ENCODE peak calls at places on chromosomes 3 and 15, in nine cellular contexts. Z, M, T, Q, L, R, P, V and O are unnamed samples. For H3K27me3, the result is how much of the 10 kb centered on the place peaks cover.

GRCh38 chr3:42608586-42608985 is 8.1 kb downstream of the NKTR start:
- DNase-seq in Z (no peak), M (no peak), T (no peak), Q (no peak), L (no peak), R (peak), P (no peak), V (no peak), O (no peak)

GRCh38 chr3:20680990-20681628 is 495.1 kb upstream of the SGO1 start:
- DNase-seq in Z (no peak), M (no peak), T (no peak), Q (no peak), L (no peak), R (no peak), P (no peak), V (no peak), O (no peak)

GRCh38 chr3:71429610-71429988 is 153.9 kb downstream of the FOXP1 start:
- DNase-seq in Z (no peak), M (no peak), T (no peak), Q (no peak), L (no peak), R (no peak), P (no peak), V (no peak), O (no peak)

GRCh38 chr3:178849220-178849910 is 222.2 kb downstream of the ZMAT3 start:
- DNase-seq in Z (no peak), M (no peak), T (no peak), Q (no peak), L (no peak), R (no peak), P (no peak), V (no peak), O (no peak)

GRCh38 chr3:131250466-131250865 is 131.1 kb upstream of the NUDT16 start:
- DNase-seq in Z (no peak), M (no peak), T (no peak), Q (no peak), L (no peak), R (no peak), P (no peak), V (no peak), O (no peak)

GRCh38 chr15:79004336-79004735 is 59.5 kb upstream of the CTSH start:
- DNase-seq in Z (no peak), M (no peak), T (no peak), Q (no peak), L (no peak), R (peak), P (peak), V (peak), O (no peak)

GRCh38 chr15:45630958-45631691 is 3.7 kb upstream of the SQOR start:
- DNase-seq in Z (no peak), M (peak), T (no peak), Q (peak), L (no peak), R (peak), P (peak), V (peak), O (peak)

GRCh38 chr3:140386357-140387100 is 291.3 kb upstream of the TRIM42 start:
- DNase-seq in Z (peak), M (peak), T (no peak), Q (peak), L (peak), R (no peak), P (no peak), V (no peak), O (peak)

GRCh38 chr3:16066975-16067374 is 107.5 kb upstream of the GALNT15 start:
- DNase-seq in Z (no peak), M (no peak), T (no peak), Q (no peak), L (no peak), R (peak), P (no peak), V (no peak), O (no peak)

GRCh38 chr15:63469190-63469589 is 35.2 kb upstream of the USP3 start:
- DNase-seq in Z (no peak), M (no peak), T (no peak), Q (no peak), L (no peak), R (no peak), P (no peak), V (no peak), O (no peak)

GRCh38 chr3:82130056-82130455 is 368.6 kb upstream of the GBE1 start:
- DNase-seq in Z (no peak), M (no peak), T (no peak), Q (no peak), L (no peak), R (no peak), P (no peak), V (no peak), O (no peak)

GRCh38 chr3:45119824-45120614 is 26.2 kb downstream of the CDCP1 start:
- DNase-seq in Z (no peak), M (no peak), T (no peak), Q (no peak), L (peak), R (peak), P (no peak), V (no peak), O (no peak)

GRCh38 chr3:104575631-104576030 is 791.1 kb upstream of the ALCAM start:
- DNase-seq in Z (no peak), M (no peak), T (no peak), Q (no peak), L (no peak), R (no peak), P (no peak), V (no peak), O (no peak)

GRCh38 chr15:40511472-40512133 is 40.8 kb downstream of the CHST14 start:
- DNase-seq in Z (peak), M (peak), T (no peak), Q (peak), L (peak), R (no peak), P (no peak), V (peak), O (peak)

GRCh38 chr15:42499888-42500609 is 4.6 kb downstream of the SNAP23 start:
- DNase-seq in Z (no peak), M (no peak), T (no peak), Q (no peak), L (no peak), R (no peak), P (no peak), V (no peak), O (no peak)

GRCh38 chr3:161927131-161927530 is 430.5 kb downstream of the OTOL1 start:
- DNase-seq in Z (no peak), M (no peak), T (no peak), Q (no peak), L (no peak), R (no peak), P (no peak), V (no peak), O (no peak)

GRCh38 chr3:143362115-143362992 is 242.8 kb downstream of the CHST2 start:
- DNase-seq in Z (no peak), M (no peak), T (no peak), Q (no peak), L (no peak), R (no peak), P (no peak), V (no peak), O (no peak)

GRCh38 chr3:194696702-194697101 is 11.0 kb downstream of the FAM43A start:
- DNase-seq in Z (no peak), M (no peak), T (no peak), Q (no peak), L (no peak), R (no peak), P (no peak), V (no peak), O (no peak)

GRCh38 chr15:69718916-69719315 is 266.3 kb downstream of the RPLP1 start:
- DNase-seq in Z (no peak), M (peak), T (no peak), Q (no peak), L (no peak), R (no peak), P (no peak), V (no peak), O (no peak)

GRCh38 chr3:157499342-157499963 is 3.8 kb downstream of the VEPH1 start:
- DNase-seq in Z (peak), M (peak), T (no peak), Q (no peak), L (peak), R (no peak), P (peak), V (peak), O (peak)

GRCh38 chr3:13890377-13891016 is 10.6 kb upstream of the WNT7A start:
- DNase-seq in Z (no peak), M (peak), T (no peak), Q (peak), L (no peak), R (no peak), P (no peak), V (no peak), O (peak)

GRCh38 chr3:140438736-140439505 is 238.9 kb upstream of the TRIM42 start:
- DNase-seq in Z (no peak), M (no peak), T (no peak), Q (no peak), L (no peak), R (no peak), P (no peak), V (no peak), O (no peak)

GRCh38 chr3:17494117-17494809 is 248.2 kb downstream of the TBC1D5 start:
- DNase-seq in Z (no peak), M (no peak), T (no peak), Q (no peak), L (no peak), R (no peak), P (no peak), V (no peak), O (no peak)

GRCh38 chr15:41256577-41257038 is 25.5 kb downstream of the CHP1 start:
- DNase-seq in Z (no peak), M (no peak), T (no peak), Q (no peak), L (no peak), R (no peak), P (no peak), V (no peak), O (no peak)

GRCh38 chr15:74788716-74789151 is 6.9 kb downstream of the CSK start:
- DNase-seq in Z (no peak), M (no peak), T (no peak), Q (no peak), L (no peak), R (no peak), P (no peak), V (peak), O (no peak)

GRCh38 chr15:38186505-38186904 is 66.1 kb upstream of the SPRED1 start:
- DNase-seq in Z (no peak), M (no peak), T (no peak), Q (no peak), L (no peak), R (no peak), P (no peak), V (no peak), O (no peak)

GRCh38 chr3:175716451-175716850 is 857.3 kb downstream of the NAALADL2 start:
- DNase-seq in Z (no peak), M (no peak), T (no peak), Q (no peak), L (no peak), R (peak), P (no peak), V (no peak), O (no peak)

GRCh38 chr3:110727056-110727455 is 344.6 kb upstream of the NECTIN3 start:
- DNase-seq in Z (no peak), M (no peak), T (no peak), Q (no peak), L (no peak), R (no peak), P (no peak), V (no peak), O (no peak)

GRCh38 chr15:83845230-83845629 is 191.3 kb downstream of the ADAMTSL3 start:
- DNase-seq in Z (no peak), M (peak), T (no peak), Q (peak), L (no peak), R (peak), P (no peak), V (no peak), O (no peak)

GRCh38 chr15:75366163-75366562 is 2.2 kb downstream of the MAN2C1 start:
- DNase-seq in Z (no peak), M (no peak), T (no peak), Q (no peak), L (no peak), R (no peak), P (no peak), V (no peak), O (no peak)

GRCh38 chr3:107855710-107856109 is 235.1 kb downstream of the CD47 start:
- DNase-seq in Z (no peak), M (no peak), T (no peak), Q (no peak), L (no peak), R (peak), P (peak), V (no peak), O (no peak)

GRCh38 chr3:156763386-156763785 is 62.8 kb upstream of the LEKR1 start:
- DNase-seq in Z (no peak), M (no peak), T (no peak), Q (no peak), L (no peak), R (no peak), P (no peak), V (no peak), O (no peak)

GRCh38 chr3:158789592-158789991 is 12.3 kb upstream of the MFSD1 start:
- DNase-seq in Z (no peak), M (peak), T (no peak), Q (no peak), L (no peak), R (peak), P (no peak), V (peak), O (no peak)

GRCh38 chr3:4320453-4320852 is 17.3 kb downstream of the SETMAR start:
- DNase-seq in Z (no peak), M (no peak), T (no peak), Q (no peak), L (no peak), R (no peak), P (no peak), V (no peak), O (no peak)

GRCh38 chr15:39110336-39110735 is 470.5 kb upstream of the THBS1 start:
- DNase-seq in Z (no peak), M (no peak), T (no peak), Q (no peak), L (no peak), R (peak), P (no peak), V (no peak), O (no peak)

GRCh38 chr3:25497096-25497495 is 69.0 kb downstream of the RARB start:
- DNase-seq in Z (no peak), M (no peak), T (no peak), Q (no peak), L (no peak), R (no peak), P (no peak), V (no peak), O (no peak)

GRCh38 chr15:69666921-69667811 is 214.5 kb downstream of the RPLP1 start:
- DNase-seq in Z (peak), M (peak), T (no peak), Q (no peak), L (no peak), R (no peak), P (no peak), V (peak), O (no peak)

GRCh38 chr3:143885803-143886427 is 37.6 kb upstream of the SLC9A9 start:
- DNase-seq in Z (no peak), M (no peak), T (no peak), Q (no peak), L (peak), R (peak), P (peak), V (no peak), O (peak)

GRCh38 chr15:90915808-90916440 is 12.8 kb downstream of the MAN2A2 start:
- DNase-seq in Z (peak), M (peak), T (peak), Q (no peak), L (no peak), R (peak), P (no peak), V (peak), O (no peak)

GRCh38 chr15:91966181-91966552 is 112.7 kb downstream of the SLCO3A1 start:
- DNase-seq in Z (no peak), M (no peak), T (no peak), Q (no peak), L (no peak), R (no peak), P (no peak), V (no peak), O (no peak)
- H3K27me3 ChIP-seq in Z (under half), M (under half), T (under half), Q (under half), L (under half), R (under half), P (under half), V (under half), O (under half)

DNA sequence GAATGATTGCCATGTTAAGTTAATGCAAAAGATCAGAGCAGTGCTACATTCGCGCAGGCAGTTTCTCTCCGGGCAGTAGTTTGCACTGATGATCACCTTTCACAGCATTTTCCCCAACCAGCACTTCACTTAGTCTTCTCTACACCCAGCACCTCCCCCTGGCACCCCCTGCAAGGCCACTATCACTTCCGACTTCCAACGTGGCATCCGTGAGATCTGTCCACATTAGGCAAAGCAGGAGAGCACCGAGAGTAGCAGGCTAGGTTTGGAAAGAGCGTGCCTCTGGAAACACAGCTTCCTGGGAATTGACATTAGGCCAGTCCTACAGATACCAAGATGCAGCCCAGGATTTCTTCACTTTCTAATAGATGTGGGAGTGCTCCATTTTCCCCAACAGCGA is 180.2 kb upstream of the CDIN1 start:
- DNase-seq in Z (no peak), M (no peak), T (no peak), Q (no peak), L (no peak), R (no peak), P (no peak), V (no peak), O (no peak)
- H3K4me3 ChIP-seq in Z (no peak), M (no peak), T (no peak), Q (no peak), L (no peak), R (no peak), P (no peak), V (no peak), O (no peak)

DNA sequence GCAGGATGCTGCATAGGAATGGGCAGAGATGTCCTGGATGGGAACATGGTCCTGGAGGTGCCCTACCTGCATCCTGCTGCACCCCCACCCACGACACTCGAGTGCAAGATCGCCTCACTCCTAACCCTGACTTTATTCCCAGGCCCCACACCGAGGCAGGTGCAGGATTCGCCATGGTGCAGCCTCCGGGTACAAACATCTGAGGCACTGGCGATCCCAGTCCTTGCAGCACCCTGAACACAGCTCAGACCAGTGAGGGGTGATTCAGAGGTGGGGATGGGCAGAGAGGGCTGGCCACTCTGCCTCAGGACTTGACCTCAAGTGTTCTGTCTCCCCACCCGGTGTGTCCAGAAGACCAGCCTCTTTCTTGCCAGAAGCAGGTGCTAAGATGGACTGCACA is 49.1 kb downstream of the KLF13 start:
- DNase-seq in Z (no peak), M (no peak), T (no peak), Q (no peak), L (no peak), R (no peak), P (no peak), V (no peak), O (no peak)
- TF ChIP-seq POLR2A in Z (no peak), M (no peak), T (no peak), Q (no peak), L (no peak), R (no peak), P (no peak), V (no peak), O (no peak)

GRCh38 chr3:124207077-124207476 is 215.2 kb upstream of the ROPN1 start:
- DNase-seq in Z (no peak), M (no peak), T (no peak), Q (no peak), L (no peak), R (no peak), P (no peak), V (no peak), O (no peak)
- H3K27me3 ChIP-seq in Z (under half), M (under half), T (under half), Q (under half), L (under half), R (under half), P (half or more), V (under half), O (under half)

DNA sequence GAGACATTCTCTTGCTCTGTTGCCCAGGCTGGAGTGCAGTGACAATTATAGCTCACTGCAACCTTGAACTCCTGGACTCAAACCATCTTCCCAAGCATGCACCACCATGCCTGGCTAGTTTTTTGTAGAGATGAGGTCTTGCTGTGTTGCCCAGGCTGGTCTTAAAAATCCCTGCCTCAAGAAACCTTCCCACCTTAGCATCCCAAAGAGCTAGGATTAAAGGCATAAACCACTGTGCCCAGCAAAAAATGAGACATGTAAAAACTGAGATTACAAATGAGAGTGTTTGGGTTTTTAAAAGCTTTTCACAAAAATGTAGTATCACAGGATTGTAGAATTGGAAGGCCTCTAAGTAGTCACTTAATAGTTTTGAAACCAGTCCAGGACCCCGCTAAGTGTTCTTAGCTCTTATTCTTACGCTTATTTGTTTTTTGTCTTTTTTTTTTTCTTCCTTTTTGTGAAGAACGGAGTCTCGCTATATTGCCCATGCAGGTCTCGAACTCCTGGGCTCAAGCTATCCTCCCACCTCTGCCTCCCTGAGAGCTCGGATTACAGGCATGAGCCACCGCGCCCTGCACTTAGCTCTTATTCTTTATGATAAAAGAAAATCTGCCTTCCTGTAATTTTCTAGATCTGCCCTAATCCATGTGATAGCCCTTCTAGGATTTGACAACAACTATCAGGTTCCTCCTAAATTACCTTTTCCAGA is 31.5 kb downstream of the KLHL18 start:
- DNase-seq in Z (no peak), M (no peak), T (no peak), Q (no peak), L (no peak), R (no peak), P (no peak), V (no peak), O (peak)
- H3K4me3 ChIP-seq in Z (no peak), M (no peak), T (no peak), Q (no peak), L (no peak), R (no peak), P (no peak), V (no peak), O (no peak)

DNA sequence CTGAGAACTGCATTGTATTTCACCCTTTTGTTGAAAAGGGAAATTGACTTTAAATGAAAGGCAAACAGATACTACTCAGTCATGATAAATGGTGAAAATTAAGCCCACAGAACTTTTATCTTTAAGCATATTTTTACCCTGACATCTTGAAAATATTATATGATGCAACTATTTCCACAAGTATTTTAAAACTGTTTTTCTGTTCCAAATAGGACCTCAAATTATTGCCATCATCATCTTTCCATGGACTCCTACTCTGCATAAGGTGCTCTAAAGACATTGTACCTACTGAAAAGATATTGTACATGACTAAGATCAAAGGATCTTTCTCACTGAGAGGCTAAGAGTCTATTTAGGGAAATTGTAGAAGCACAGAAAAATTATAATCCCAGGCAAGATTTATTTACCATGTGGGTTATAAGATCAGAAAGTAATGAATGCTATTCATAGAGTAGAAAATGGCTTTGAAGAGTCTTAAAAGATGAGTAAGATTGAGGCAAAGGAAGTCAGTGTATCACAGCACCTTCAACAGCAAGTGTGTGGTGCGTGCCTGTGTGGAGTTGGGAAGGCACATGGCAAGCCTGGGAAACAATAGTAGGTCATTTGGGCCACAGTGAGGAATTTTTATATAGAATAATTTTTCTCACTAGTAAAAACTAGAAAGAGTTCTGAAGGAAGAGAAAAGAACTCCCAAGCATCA is 68.8 kb downstream of the VGLL3 start:
- DNase-seq in Z (no peak), M (no peak), T (no peak), Q (no peak), L (no peak), R (peak), P (no peak), V (no peak), O (no peak)
- TF ChIP-seq POLR2A in Z (no peak), M (no peak), T (no peak), Q (no peak), L (no peak), R (no peak), P (no peak), V (no peak), O (no peak)